ENCODE peak calls at places on chromosomes 1 and 21, in nine cellular contexts. V, B, R, W, Z, C, H, O and J are unnamed samples.

GRCh38 chr1:8182034-8182761 is 135.7 kb upstream of the SLC45A1 start:
- DNase-seq in V (peak), B (peak), R (peak), W (peak), Z (peak), C (peak), H (no peak), O (no peak), J (no peak)

GRCh38 chr1:66262233-66262632 is 271.7 kb upstream of the SGIP1 start:
- DNase-seq in V (peak), B (no peak), R (peak), W (no peak), Z (no peak), C (peak), H (peak), O (no peak), J (peak)

GRCh38 chr1:203271962-203272632 is 33.2 kb upstream of the BTG2 start:
- DNase-seq in V (peak), B (peak), R (no peak), W (no peak), Z (no peak), C (no peak), H (peak), O (no peak), J (no peak)

GRCh38 chr1:115496904-115497527 is 144.8 kb upstream of the VANGL1 start:
- DNase-seq in V (no peak), B (no peak), R (peak), W (peak), Z (no peak), C (no peak), H (no peak), O (no peak), J (peak)

GRCh38 chr1:186662752-186663151 is 17.5 kb downstream of the PTGS2 start:
- DNase-seq in V (peak), B (no peak), R (peak), W (no peak), Z (no peak), C (no peak), H (no peak), O (no peak), J (peak)

GRCh38 chr1:171913385-171913784 is 72.1 kb downstream of the DNM3 start:
- DNase-seq in V (peak), B (no peak), R (no peak), W (peak), Z (no peak), C (peak), H (no peak), O (no peak), J (no peak)

GRCh38 chr1:203686091-203686632 is 59.5 kb downstream of the ATP2B4 start:
- DNase-seq in V (peak), B (no peak), R (no peak), W (peak), Z (no peak), C (no peak), H (no peak), O (no peak), J (peak)

GRCh38 chr1:44151808-44152207 is 10.4 kb upstream of the KLF18 start:
- DNase-seq in V (peak), B (no peak), R (no peak), W (no peak), Z (no peak), C (no peak), H (no peak), O (no peak), J (no peak)

GRCh38 chr1:207752456-207753132 is 740 bp downstream of the CD46 start:
- DNase-seq in V (peak), B (peak), R (peak), W (no peak), Z (peak), C (no peak), H (peak), O (no peak), J (peak)

GRCh38 chr1:56396524-56397067 is 182.8 kb downstream of the PLPP3 start:
- DNase-seq in V (no peak), B (no peak), R (no peak), W (no peak), Z (no peak), C (no peak), H (no peak), O (no peak), J (peak)

GRCh38 chr1:151989131-151989868 is 4.4 kb downstream of the S100A10 start:
- DNase-seq in V (peak), B (no peak), R (peak), W (peak), Z (peak), C (peak), H (peak), O (peak), J (peak)

GRCh38 chr21:39845581-39846130 is 21.6 kb upstream of the PCP4 start:
- DNase-seq in V (no peak), B (no peak), R (peak), W (peak), Z (no peak), C (no peak), H (no peak), O (no peak), J (peak)

GRCh38 chr1:205343431-205344009 is 13.2 kb downstream of the KLHDC8A start:
- DNase-seq in V (no peak), B (peak), R (no peak), W (no peak), Z (no peak), C (no peak), H (no peak), O (no peak), J (no peak)

GRCh38 chr1:109299984-109300343 is 6.8 kb downstream of the MYBPHL start:
- DNase-seq in V (no peak), B (no peak), R (no peak), W (no peak), Z (no peak), C (no peak), H (no peak), O (no peak), J (no peak)

GRCh38 chr21:45542667-45543370 is 579 bp upstream of the SLC19A1 start:
- DNase-seq in V (no peak), B (no peak), R (no peak), W (no peak), Z (peak), C (no peak), H (peak), O (no peak), J (no peak)

GRCh38 chr1:88472283-88472682 is 211.8 kb upstream of the PKN2 start:
- DNase-seq in V (peak), B (no peak), R (no peak), W (no peak), Z (no peak), C (no peak), H (no peak), O (no peak), J (no peak)

GRCh38 chr1:50665413-50665812 is 242.2 kb upstream of the DMRTA2 start:
- DNase-seq in V (no peak), B (no peak), R (no peak), W (no peak), Z (no peak), C (no peak), H (no peak), O (no peak), J (no peak)

GRCh38 chr1:182185822-182186756 is 124.6 kb upstream of the ZNF648 start:
- DNase-seq in V (no peak), B (no peak), R (peak), W (peak), Z (no peak), C (no peak), H (no peak), O (no peak), J (peak)

GRCh38 chr1:37477946-37478345 is 3.6 kb downstream of the ZC3H12A start:
- DNase-seq in V (no peak), B (no peak), R (no peak), W (no peak), Z (no peak), C (no peak), H (no peak), O (no peak), J (no peak)

GRCh38 chr1:119674110-119674509 is 26.0 kb upstream of the ZNF697 start:
- DNase-seq in V (peak), B (no peak), R (peak), W (no peak), Z (no peak), C (peak), H (no peak), O (no peak), J (no peak)

GRCh38 chr21:35236090-35236489 is 187.0 kb upstream of the RUNX1 start:
- DNase-seq in V (no peak), B (no peak), R (no peak), W (no peak), Z (no peak), C (no peak), H (no peak), O (no peak), J (no peak)
- H3K4me3 ChIP-seq in V (no peak), B (no peak), R (no peak), W (no peak), Z (no peak), C (no peak), H (no peak), O (no peak), J (no peak)

DNA sequence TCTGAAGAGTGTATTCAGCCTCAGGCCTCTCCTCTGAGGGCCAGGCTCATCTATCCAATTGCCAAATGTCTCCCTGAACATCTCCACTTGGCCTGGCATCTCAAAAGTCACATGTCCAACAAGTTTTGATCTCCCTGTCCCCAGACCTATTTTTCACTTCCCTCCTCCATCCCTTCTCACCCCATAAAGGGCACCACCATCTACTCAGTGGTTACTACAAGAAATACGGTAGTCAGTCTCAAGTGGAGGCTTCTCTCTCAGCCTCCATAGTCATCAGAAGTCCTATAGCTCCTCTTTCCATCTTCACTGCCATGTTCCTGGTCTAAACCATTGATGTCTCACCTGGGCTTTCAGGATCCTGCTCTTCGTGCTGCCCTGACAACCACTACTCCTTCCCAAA is 82.5 kb upstream of the EDN2 start:
- DNase-seq in V (no peak), B (no peak), R (no peak), W (no peak), Z (no peak), C (no peak), H (no peak), O (no peak), J (no peak)
- H3K4me3 ChIP-seq in V (no peak), B (no peak), R (no peak), W (no peak), Z (no peak), C (no peak), H (no peak), O (no peak), J (no peak)

GRCh38 chr1:146051452-146051852 is 29.9 kb upstream of the HJV start:
- DNase-seq in V (no peak), B (no peak), R (no peak), W (no peak), Z (no peak), C (no peak), H (no peak), O (no peak), J (peak)
- H3K4me3 ChIP-seq in V (peak), B (peak), R (no peak), W (peak), Z (peak), C (peak), H (peak), O (peak), J (peak)

GRCh38 chr1:24708938-24709337 is 36.3 kb upstream of the CLIC4 start:
- DNase-seq in V (no peak), B (no peak), R (no peak), W (no peak), Z (no peak), C (no peak), H (no peak), O (no peak), J (no peak)

GRCh38 chr1:24704411-24705259 is 40.6 kb upstream of the CLIC4 start:
- DNase-seq in V (peak), B (no peak), R (peak), W (peak), Z (no peak), C (no peak), H (peak), O (no peak), J (peak)

GRCh38 chr1:24702511-24703293 is 42.5 kb upstream of the CLIC4 start:
- DNase-seq in V (peak), B (no peak), R (peak), W (peak), Z (no peak), C (no peak), H (no peak), O (no peak), J (peak)

GRCh38 chr1:24707659-24708058 is 37.6 kb upstream of the CLIC4 start:
- DNase-seq in V (peak), B (no peak), R (peak), W (no peak), Z (no peak), C (no peak), H (no peak), O (no peak), J (peak)

DNA sequence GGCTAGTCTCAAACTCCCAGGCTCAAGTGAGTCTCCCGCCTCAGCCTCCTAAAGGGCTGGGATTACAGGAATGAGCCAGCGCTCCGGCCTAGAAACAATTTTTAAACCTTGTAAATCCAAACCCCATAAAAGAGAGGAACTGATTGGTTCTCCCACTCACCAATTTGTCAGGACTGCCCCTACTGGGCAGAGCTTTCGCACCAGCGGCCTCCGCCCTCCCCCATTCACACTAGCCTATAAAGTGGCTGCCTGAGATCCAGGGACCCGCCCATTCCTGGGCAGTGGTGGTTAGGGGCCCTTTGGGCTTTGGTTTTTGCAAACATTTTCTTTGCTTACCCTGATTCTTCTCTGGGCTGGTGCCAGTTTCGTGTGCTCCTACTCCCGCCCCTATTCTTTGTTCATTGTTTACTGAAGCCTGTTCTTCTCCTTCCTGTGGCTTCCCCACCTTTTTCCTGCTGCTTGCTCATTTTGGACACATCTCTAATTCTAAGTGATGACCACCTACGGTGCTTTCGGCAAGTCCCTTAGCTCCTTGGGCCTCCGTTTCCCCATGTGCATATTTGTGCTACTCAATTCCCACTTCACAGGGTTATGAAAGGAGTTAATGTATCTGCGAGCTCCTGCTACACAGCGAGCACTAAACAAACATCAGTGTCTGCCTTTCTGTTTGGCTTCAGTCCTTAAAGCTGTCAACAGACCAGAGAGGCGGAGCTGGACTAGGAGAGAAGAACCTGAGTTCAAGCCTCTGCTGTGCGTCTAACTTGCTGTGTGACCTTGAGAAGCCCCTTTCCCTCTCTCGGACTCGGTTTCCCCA is 39.8 kb upstream of the CLIC4 start:
- DNase-seq in V (peak), B (peak), R (peak), W (peak), Z (peak), C (peak), H (peak), O (peak), J (peak)
- H3K4me3 ChIP-seq in V (peak), B (peak), R (peak), W (no peak), Z (peak), C (peak), H (no peak), O (peak), J (no peak)

DNA sequence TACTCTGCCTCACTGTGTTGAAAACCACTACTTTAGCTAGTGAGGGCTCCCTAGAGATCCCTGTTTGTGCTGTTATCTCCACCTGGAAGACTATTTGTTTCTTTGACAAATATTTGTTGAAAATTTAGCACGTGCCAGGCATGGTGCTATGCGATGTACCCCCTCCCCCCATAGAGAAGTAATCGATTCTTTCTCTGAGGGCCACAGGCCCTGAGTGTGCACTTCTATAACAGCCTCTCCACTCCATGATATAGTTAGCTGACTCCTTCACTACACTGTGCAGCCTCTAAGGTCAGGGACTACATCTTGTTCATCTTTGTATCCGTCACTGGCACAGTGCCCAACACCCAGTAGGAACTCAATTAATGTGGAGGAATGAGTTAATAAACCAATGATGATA is 17.3 kb upstream of the RBM15 start:
- DNase-seq in V (no peak), B (no peak), R (no peak), W (no peak), Z (no peak), C (no peak), H (no peak), O (no peak), J (no peak)
- H3K4me3 ChIP-seq in V (no peak), B (no peak), R (no peak), W (no peak), Z (no peak), C (no peak), H (no peak), O (no peak), J (no peak)

GRCh38 chr21:43890042-43890441 is 25.0 kb downstream of the AGPAT3 start:
- DNase-seq in V (no peak), B (no peak), R (no peak), W (no peak), Z (no peak), C (no peak), H (no peak), O (no peak), J (no peak)

GRCh38 chr21:43892984-43893535 is 28.0 kb downstream of the AGPAT3 start:
- DNase-seq in V (no peak), B (no peak), R (no peak), W (no peak), Z (no peak), C (no peak), H (no peak), O (no peak), J (no peak)

GRCh38 chr21:43893536-43894205 is 28.6 kb downstream of the AGPAT3 start:
- DNase-seq in V (no peak), B (no peak), R (peak), W (no peak), Z (no peak), C (no peak), H (no peak), O (no peak), J (no peak)

GRCh38 chr21:43892334-43892733 is 27.3 kb downstream of the AGPAT3 start:
- DNase-seq in V (no peak), B (no peak), R (no peak), W (no peak), Z (no peak), C (no peak), H (no peak), O (no peak), J (no peak)

GRCh38 chr21:43894206-43894577 is 29.2 kb downstream of the AGPAT3 start:
- DNase-seq in V (no peak), B (no peak), R (no peak), W (no peak), Z (no peak), C (no peak), H (no peak), O (no peak), J (no peak)
- H3K4me3 ChIP-seq in V (no peak), B (no peak), R (no peak), W (no peak), Z (peak), C (no peak), H (no peak), O (no peak), J (no peak)

GRCh38 chr1:227317541-227318002 is 720 bp downstream of the CDC42BPA start:
- DNase-seq in V (peak), B (no peak), R (peak), W (peak), Z (peak), C (peak), H (peak), O (no peak), J (peak)
- H3K4me3 ChIP-seq in V (peak), B (peak), R (peak), W (peak), Z (peak), C (peak), H (peak), O (peak), J (peak)

GRCh38 chr1:214319930-214320329 is 39.0 kb downstream of the SMYD2 start:
- DNase-seq in V (no peak), B (no peak), R (no peak), W (no peak), Z (no peak), C (no peak), H (no peak), O (no peak), J (no peak)

GRCh38 chr1:214318356-214318755 is 37.4 kb downstream of the SMYD2 start:
- DNase-seq in V (peak), B (no peak), R (peak), W (peak), Z (no peak), C (no peak), H (no peak), O (no peak), J (no peak)

GRCh38 chr1:214318956-214319355 is 38.0 kb downstream of the SMYD2 start:
- DNase-seq in V (no peak), B (no peak), R (no peak), W (no peak), Z (no peak), C (no peak), H (no peak), O (no peak), J (no peak)

GRCh38 chr1:214325401-214325800 is 44.4 kb downstream of the SMYD2 start:
- DNase-seq in V (no peak), B (no peak), R (no peak), W (no peak), Z (no peak), C (no peak), H (no peak), O (no peak), J (no peak)

DNA sequence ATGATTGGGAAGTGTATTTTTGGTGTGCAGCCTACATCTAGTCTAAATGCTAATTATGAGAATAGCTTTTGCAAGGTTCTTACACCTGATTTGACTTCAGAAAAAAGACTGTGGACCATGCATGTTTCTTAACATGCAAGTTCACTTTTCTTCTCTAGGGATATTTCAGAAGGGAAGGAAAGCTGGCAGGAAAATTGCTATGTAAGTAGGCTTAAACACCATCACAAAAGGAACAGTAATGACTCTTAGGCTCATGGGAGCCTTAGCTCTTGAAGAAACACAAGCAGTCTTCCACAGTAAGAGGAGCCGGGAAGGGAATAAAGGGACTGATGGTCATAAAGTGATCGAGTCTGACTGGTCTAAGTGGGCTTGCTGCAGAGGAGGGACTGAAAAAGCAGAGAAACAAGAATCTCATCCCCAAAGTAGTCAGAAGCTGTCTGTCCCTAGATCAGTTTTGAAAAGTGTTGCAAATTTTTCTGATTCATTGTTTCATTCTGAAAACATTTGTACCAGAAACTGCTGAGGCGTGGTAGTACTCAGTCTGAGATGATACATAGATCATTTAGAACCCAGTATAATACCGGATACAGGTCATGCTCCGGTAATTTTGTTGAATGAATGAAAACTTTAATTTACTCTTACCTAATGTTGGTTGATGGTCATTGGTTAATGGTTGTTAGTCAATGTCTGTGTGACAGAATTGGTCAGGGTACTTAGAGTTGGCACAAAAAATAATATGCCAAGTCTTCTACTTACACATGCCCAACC is 40.9 kb downstream of the SMYD2 start:
- DNase-seq in V (no peak), B (no peak), R (no peak), W (no peak), Z (no peak), C (no peak), H (no peak), O (no peak), J (no peak)
- H3K4me3 ChIP-seq in V (no peak), B (no peak), R (no peak), W (no peak), Z (no peak), C (no peak), H (no peak), O (no peak), J (no peak)